ENCODE peak calls at places on chromosomes 7 and 10, in seven cellular contexts. G is GM12865, R is NCI-H187 treated with DMSO at 0.1 percent for 48 hours, N is HT-29, M is right cardiac atrium, P is KG1, V is A549. C is an unnamed sample.

GRCh38 chr7:95558866-95559265 is 37.5 kb downstream of the PDK4 start:
- DNase-seq in P (no peak), N (no peak), M (no peak), R (no peak), V (no peak), G (no peak), C (no peak)

GRCh38 chr7:129857313-129857712 is 95.4 kb downstream of the UBE2H start:
- DNase-seq in N (no peak), G (no peak), R (no peak), V (no peak), M (no peak), P (no peak), C (no peak)

GRCh38 chr7:158815046-158815445 is 14.3 kb downstream of the ESYT2 start:
- DNase-seq in M (no peak), V (no peak), N (no peak), G (no peak), R (peak; percentile 43), P (no peak), C (no peak)

GRCh38 chr10:9608592-9608991 is 1409.1 kb upstream of the CELF2 start:
- DNase-seq in M (no peak), R (no peak), V (no peak), G (no peak), N (peak; percentile 3), P (no peak), C (no peak)

GRCh38 chr7:94301024-94301588 is 93.6 kb upstream of the COL1A2 start:
- DNase-seq in P (no peak), V (peak; percentile 95), M (peak; percentile 87), R (no peak), G (no peak), N (peak; percentile 88), C (no peak)

GRCh38 chr10:84765656-84766055 is 437.3 kb downstream of the CCSER2 start:
- DNase-seq in P (no peak), N (peak; percentile 6), M (no peak), V (no peak), R (no peak), G (no peak), C (no peak)

GRCh38 chr7:115883629-115884028 is 146.9 kb downstream of the TFEC start:
- DNase-seq in N (no peak), M (no peak), G (no peak), P (no peak), R (no peak), V (no peak), C (no peak)

GRCh38 chr7:143289421-143289820 is 1.3 kb downstream of the CASP2 start:
- DNase-seq in P (no peak), M (no peak), V (no peak), R (no peak), N (no peak), G (no peak), C (no peak)

GRCh38 chr7:67523706-67524105 is 527.1 kb downstream of the TYW1 start:
- DNase-seq in N (no peak), V (no peak), P (no peak), R (no peak), G (no peak), M (no peak), C (no peak)

GRCh38 chr7:95027181-95027872 is 119.9 kb downstream of the PPP1R9A start:
- DNase-seq in N (peak; percentile 64), M (no peak), G (peak; percentile 47), P (no peak), R (no peak), V (no peak), C (no peak)

GRCh38 chr10:934746-935406 is 3.4 kb upstream of the LARP4B start:
- DNase-seq in N (no peak), P (no peak), M (no peak), R (no peak), V (no peak), G (no peak), C (no peak)

GRCh38 chr7:37068902-37069301 is 344.6 kb upstream of the AOAH start:
- DNase-seq in G (no peak), R (no peak), P (no peak), M (no peak), N (no peak), V (no peak), C (no peak)

GRCh38 chr7:132577206-132578049 is 1.2 kb upstream of the PLXNA4 start:
- DNase-seq in R (peak; percentile 53), V (peak; percentile 28), M (peak; percentile 93), G (no peak), N (no peak), P (no peak), C (no peak)

GRCh38 chr7:101783381-101784181 is 33.8 kb upstream of the CUX1 start:
- DNase-seq in M (no peak), R (no peak), N (no peak), P (no peak), G (no peak), V (no peak), C (no peak)

GRCh38 chr7:105975770-105976428 is 12.8 kb downstream of the CDHR3 start:
- DNase-seq in V (no peak), G (no peak), M (no peak), R (no peak), P (no peak), N (no peak), C (no peak)

GRCh38 chr10:11145498-11145855 is 127.8 kb downstream of the CELF2 start:
- DNase-seq in R (no peak), P (no peak), M (peak; percentile 63), N (no peak), V (no peak), G (peak; percentile 81), C (peak; percentile 58)

GRCh38 chr7:71377469-71377868 is 245.5 kb downstream of the GALNT17 start:
- DNase-seq in M (no peak), V (no peak), P (no peak), N (no peak), G (no peak), R (no peak), C (no peak)

GRCh38 chr7:77202544-77202976 is 2.9 kb upstream of the FGL2 start:
- DNase-seq in V (no peak), N (no peak), G (peak; percentile 91), P (no peak), M (no peak), R (no peak), C (no peak)

GRCh38 chr7:148173296-148173695 is 417.3 kb upstream of the C7orf33 start:
- DNase-seq in R (no peak), V (no peak), N (no peak), G (no peak), P (no peak), M (no peak), C (no peak)

GRCh38 chr7:617614-618538 is 98.2 kb upstream of the PDGFA start:
- DNase-seq in M (no peak), R (no peak), G (no peak), V (no peak), N (peak; percentile 14), P (no peak), C (no peak)

GRCh38 chr10:3104251-3104918 is 37.0 kb downstream of the PFKP start:
- DNase-seq in G (no peak), R (no peak), N (no peak), P (no peak), M (peak; percentile 79), V (no peak), C (no peak)

GRCh38 chr7:116236020-116236630 is 25.8 kb downstream of the TES start:
- DNase-seq in G (peak; percentile 64), M (peak; percentile 63), P (peak; percentile 5), N (peak; percentile 90), R (no peak), V (peak; percentile 60), C (peak; percentile 51)

GRCh38 chr10:28179490-28180099 is 123.3 kb downstream of the MPP7 start:
- DNase-seq in M (no peak), R (no peak), V (peak; percentile 52), P (no peak), G (peak; percentile 57), N (peak; percentile 81), C (peak; percentile 37)

GRCh38 chr10:69497611-69498390 is 46.5 kb downstream of the TSPAN15 start:
- DNase-seq in R (no peak), V (no peak), P (no peak), G (no peak), N (no peak), M (no peak), C (no peak)

GRCh38 chr10:35643976-35644799 is 2.1 kb upstream of the FZD8 start:
- DNase-seq in V (no peak), P (no peak), G (peak; percentile 21), R (no peak), N (no peak), M (peak; percentile 71), C (no peak)

GRCh38 chr10:1633783-1634182 is 103.5 kb downstream of the ADARB2 start:
- DNase-seq in P (no peak), M (no peak), R (no peak), V (no peak), N (no peak), G (no peak), C (no peak)